ENCODE peak calls at places on chromosomes 16 and 17, in four cellular contexts. J, V, S and P are unnamed samples.

GRCh38 chr16:56300901-56301351 is 109.6 kb downstream of the GNAO1 start:
- DNase-seq in S (no peak), V (no peak), J (no peak), P (no peak)

GRCh38 chr17:37179893-37180292 is 195.9 kb upstream of the C17orf78 start:
- DNase-seq in S (no peak), J (peak), V (no peak), P (no peak)

GRCh38 chr16:68370921-68371651 is 60.3 kb downstream of the PRMT7 start:
- DNase-seq in J (no peak), S (peak), V (no peak), P (no peak)

GRCh38 chr17:19763416-19763815 is 15.3 kb upstream of the ALDH3A1 start:
- DNase-seq in J (no peak), V (no peak), S (no peak), P (no peak)

GRCh38 chr17:45246338-45246737 is 15.6 kb downstream of the SPATA32 start:
- DNase-seq in J (no peak), V (no peak), S (no peak), P (no peak)

GRCh38 chr17:37255434-37255833 is 120.4 kb upstream of the C17orf78 start:
- DNase-seq in S (no peak), J (no peak), V (no peak), P (no peak)

GRCh38 chr16:28118636-28119035 is 55.1 kb upstream of the GSG1L start:
- DNase-seq in V (no peak), J (no peak), S (no peak), P (no peak)

GRCh38 chr17:75783803-75784472 is 668 bp upstream of the UNK start:
- DNase-seq in V (no peak), S (no peak), J (no peak), P (no peak)

GRCh38 chr16:85659805-85660511 is 28.8 kb downstream of the GINS2 start:
- DNase-seq in V (peak), S (peak), J (peak), P (peak)

GRCh38 chr17:57948555-57949420 is 6.4 kb downstream of the CUEDC1 start:
- DNase-seq in J (peak), V (no peak), S (no peak), P (no peak)

GRCh38 chr17:60863892-60864673 is 186.4 kb downstream of the BCAS3 start:
- DNase-seq in S (no peak), J (no peak), V (no peak), P (no peak)

GRCh38 chr17:49210158-49211029 is at the start of the genes ABI3 and GNGT2:
- DNase-seq in V (peak), S (peak), J (peak), P (peak)

GRCh38 chr17:60231234-60231633 is 81.5 kb downstream of the CA4 start:
- DNase-seq in J (peak), V (no peak), S (no peak), P (no peak)

GRCh38 chr17:79388556-79389295 is 222.1 kb downstream of the RBFOX3 start:
- DNase-seq in S (no peak), J (peak), V (no peak), P (peak)

GRCh38 chr17:82772026-82772425 is 20.2 kb downstream of the TBCD start:
- DNase-seq in S (no peak), J (no peak), V (no peak), P (no peak)

GRCh38 chr16:81551141-81551808 is 106.7 kb downstream of the CMIP start:
- DNase-seq in J (peak), S (no peak), V (no peak), P (no peak)

GRCh38 chr17:81436294-81436849 is 41.1 kb downstream of the BAHCC1 start:
- DNase-seq in S (no peak), J (no peak), V (no peak), P (no peak)

GRCh38 chr17:64554028-64554637 is 47.4 kb downstream of the CEP95 start:
- DNase-seq in J (no peak), V (no peak), S (no peak), P (no peak)

GRCh38 chr17:48024149-48025039 is 13.2 kb downstream of the COPZ2 start:
- DNase-seq in S (peak), V (peak), J (no peak), P (peak)

GRCh38 chr16:70437017-70437581 is 1.8 kb downstream of the ST3GAL2 start:
- DNase-seq in V (no peak), J (peak), S (no peak), P (peak)

GRCh38 chr17:2751482-2751881 is 2.0 kb upstream of the CCDC92B start:
- DNase-seq in J (no peak), S (no peak), V (no peak), P (peak)

GRCh38 chr16:67186550-67186950 is 2.8 kb upstream of the MATCAP1 start:
- DNase-seq in J (no peak), S (no peak), V (no peak), P (no peak)

GRCh38 chr16:27315333-27316037 is 1.7 kb downstream of the IL4R start:
- DNase-seq in S (peak), V (peak), J (peak), P (peak)

GRCh38 chr16:11857161-11857560 is 5.8 kb upstream of the RSL1D1 start:
- DNase-seq in J (no peak), S (no peak), V (no peak), P (no peak)

GRCh38 chr17:66829883-66830282 is 5.0 kb upstream of the CACNG5 start:
- DNase-seq in S (no peak), V (no peak), J (no peak), P (peak)

GRCh38 chr17:82372591-82373452 is 1.3 kb downstream of the UTS2R start:
- DNase-seq in S (no peak), V (no peak), J (no peak), P (no peak)

GRCh38 chr17:50559674-50560184 is 786 bp upstream of the CACNA1G start:
- DNase-seq in S (no peak), V (no peak), J (peak), P (peak)

GRCh38 chr17:42937712-42938596 is 26.3 kb downstream of the AARSD1 start:
- DNase-seq in J (peak), S (no peak), V (no peak), P (peak)

GRCh38 chr16:50121721-50122445 is 31.2 kb upstream of the TENT4B start:
- DNase-seq in S (no peak), J (no peak), V (no peak), P (no peak)

GRCh38 chr17:48330877-48331276 is 99.1 kb downstream of the SKAP1 start:
- DNase-seq in J (no peak), S (no peak), V (no peak), P (no peak)

GRCh38 chr17:28626818-28627217 is 12.8 kb upstream of the RSKR start:
- DNase-seq in S (no peak), J (no peak), V (no peak), P (no peak)